ENCODE peak calls at places on chromosomes 3 and 15, in nine cellular contexts. One of them, this sample, is unnamed.
A peak's percentile ranks its signal among the peaks of the same experiment; 100 is the strongest.

GRCh38 chr3:171005648-171006047 is 20.9 kb downstream of the SLC2A2 start:
- DNase-seq in endodermal cell: no peak
- DNase-seq in CD4-positive, alpha-beta memory T cell: no peak
- DNase-seq in aorta: no peak
- DNase-seq in heart left ventricle: no peak
- DNase-seq in hepatocyte: no peak
- DNase-seq in colonic mucosa: no peak
- DNase-seq in psoas muscle: no peak
- DNase-seq in PC-3: no peak
- DNase-seq in this sample: no peak

GRCh38 chr15:57861039-57861638 is 154.6 kb downstream of the POLR2M start:
- DNase-seq in endodermal cell: no peak
- DNase-seq in CD4-positive, alpha-beta memory T cell: peak; percentile 56
- DNase-seq in aorta: no peak
- DNase-seq in heart left ventricle: no peak
- DNase-seq in hepatocyte: peak; percentile 73
- DNase-seq in colonic mucosa: peak; percentile 46
- DNase-seq in psoas muscle: no peak
- DNase-seq in PC-3: peak; percentile 60
- DNase-seq in this sample: no peak

GRCh38 chr3:108296239-108296638 is at the start of gene HHLA2:
- DNase-seq in endodermal cell: no peak
- DNase-seq in CD4-positive, alpha-beta memory T cell: no peak
- DNase-seq in aorta: no peak
- DNase-seq in heart left ventricle: no peak
- DNase-seq in hepatocyte: peak; percentile 76
- DNase-seq in colonic mucosa: peak; percentile 56
- DNase-seq in psoas muscle: no peak
- DNase-seq in PC-3: peak; percentile 54
- DNase-seq in this sample: no peak

GRCh38 chr3:146326875-146327543 is 76.1 kb upstream of the PLSCR4 start:
- DNase-seq in endodermal cell: no peak
- DNase-seq in CD4-positive, alpha-beta memory T cell: no peak
- DNase-seq in aorta: no peak
- DNase-seq in heart left ventricle: no peak
- DNase-seq in hepatocyte: peak; percentile 56
- DNase-seq in colonic mucosa: peak; percentile 45
- DNase-seq in psoas muscle: no peak
- DNase-seq in PC-3: peak; percentile 84
- DNase-seq in this sample: peak; percentile 72

GRCh38 chr3:54822206-54822605 is 105.7 kb downstream of the LRTM1 start:
- DNase-seq in endodermal cell: no peak
- DNase-seq in CD4-positive, alpha-beta memory T cell: no peak
- DNase-seq in aorta: no peak
- DNase-seq in heart left ventricle: no peak
- DNase-seq in hepatocyte: peak; percentile 35
- DNase-seq in colonic mucosa: peak; percentile 27
- DNase-seq in psoas muscle: no peak
- DNase-seq in PC-3: peak; percentile 18
- DNase-seq in this sample: no peak

GRCh38 chr3:20999661-21000060 is 751.3 kb downstream of the ZNF385D start:
- DNase-seq in endodermal cell: no peak
- DNase-seq in CD4-positive, alpha-beta memory T cell: no peak
- DNase-seq in aorta: no peak
- DNase-seq in heart left ventricle: no peak
- DNase-seq in hepatocyte: no peak
- DNase-seq in colonic mucosa: no peak
- DNase-seq in psoas muscle: no peak
- DNase-seq in PC-3: peak; percentile 6
- DNase-seq in this sample: no peak

GRCh38 chr3:16382852-16383251 is 117.8 kb downstream of the OXNAD1 start:
- DNase-seq in endodermal cell: no peak
- DNase-seq in CD4-positive, alpha-beta memory T cell: no peak
- DNase-seq in aorta: no peak
- DNase-seq in heart left ventricle: no peak
- DNase-seq in hepatocyte: no peak
- DNase-seq in colonic mucosa: no peak
- DNase-seq in psoas muscle: no peak
- DNase-seq in PC-3: no peak
- DNase-seq in this sample: no peak

GRCh38 chr3:105762749-105763673 is 105.8 kb downstream of the CBLB start:
- DNase-seq in endodermal cell: no peak
- DNase-seq in CD4-positive, alpha-beta memory T cell: no peak
- DNase-seq in aorta: no peak
- DNase-seq in heart left ventricle: no peak
- DNase-seq in hepatocyte: peak; percentile 11
- DNase-seq in colonic mucosa: no peak
- DNase-seq in psoas muscle: no peak
- DNase-seq in PC-3: no peak
- DNase-seq in this sample: no peak

GRCh38 chr15:70190296-70190695 is 92.6 kb upstream of the TLE3 start:
- DNase-seq in endodermal cell: peak; percentile 17
- DNase-seq in CD4-positive, alpha-beta memory T cell: no peak
- DNase-seq in aorta: no peak
- DNase-seq in heart left ventricle: no peak
- DNase-seq in hepatocyte: no peak
- DNase-seq in colonic mucosa: no peak
- DNase-seq in psoas muscle: no peak
- DNase-seq in PC-3: no peak
- DNase-seq in this sample: no peak

GRCh38 chr15:31399544-31400171 is 73.0 kb downstream of the KLF13 start:
- DNase-seq in endodermal cell: no peak
- DNase-seq in CD4-positive, alpha-beta memory T cell: no peak
- DNase-seq in aorta: peak; percentile 41
- DNase-seq in heart left ventricle: no peak
- DNase-seq in hepatocyte: no peak
- DNase-seq in colonic mucosa: peak; percentile 53
- DNase-seq in psoas muscle: no peak
- DNase-seq in PC-3: no peak
- DNase-seq in this sample: peak; percentile 53

GRCh38 chr15:31402511-31403056 is 75.9 kb downstream of the KLF13 start:
- DNase-seq in endodermal cell: peak; percentile 52
- DNase-seq in CD4-positive, alpha-beta memory T cell: no peak
- DNase-seq in aorta: peak; percentile 83
- DNase-seq in heart left ventricle: peak; percentile 67
- DNase-seq in hepatocyte: peak; percentile 35
- DNase-seq in colonic mucosa: no peak
- DNase-seq in psoas muscle: no peak
- DNase-seq in PC-3: no peak
- DNase-seq in this sample: peak; percentile 94

GRCh38 chr15:31402003-31402402 is 75.4 kb downstream of the KLF13 start:
- DNase-seq in endodermal cell: no peak
- DNase-seq in CD4-positive, alpha-beta memory T cell: no peak
- DNase-seq in aorta: peak; percentile 45
- DNase-seq in heart left ventricle: no peak
- DNase-seq in hepatocyte: no peak
- DNase-seq in colonic mucosa: no peak
- DNase-seq in psoas muscle: no peak
- DNase-seq in PC-3: no peak
- DNase-seq in this sample: no peak

GRCh38 chr15:31400222-31400927 is 73.7 kb downstream of the KLF13 start:
- DNase-seq in endodermal cell: no peak
- DNase-seq in CD4-positive, alpha-beta memory T cell: no peak
- DNase-seq in aorta: peak; percentile 27
- DNase-seq in heart left ventricle: no peak
- DNase-seq in hepatocyte: no peak
- DNase-seq in colonic mucosa: peak; percentile 17
- DNase-seq in psoas muscle: no peak
- DNase-seq in PC-3: no peak
- DNase-seq in this sample: no peak

DNA sequence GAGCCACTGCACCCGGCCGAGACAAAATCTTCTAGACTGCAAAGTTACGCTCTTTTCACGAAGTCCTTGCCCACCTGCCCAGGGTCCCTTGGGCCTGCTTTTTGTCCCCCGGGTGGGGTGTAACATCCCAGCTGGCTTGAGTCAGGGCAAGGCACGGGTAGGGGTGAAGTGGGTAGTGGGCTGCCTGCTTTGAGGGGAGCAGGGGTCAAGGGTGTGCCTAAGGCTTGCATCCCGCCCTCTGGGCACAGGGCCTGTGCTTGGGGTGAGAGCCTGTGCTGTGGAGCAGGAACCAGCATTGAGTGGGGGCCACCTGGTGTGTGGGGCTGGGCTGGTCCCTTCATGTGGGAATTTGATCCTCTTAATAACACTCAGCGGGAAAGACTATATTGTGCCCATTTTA is 74.6 kb downstream of the KLF13 start:
- DNase-seq in endodermal cell: no peak
- DNase-seq in CD4-positive, alpha-beta memory T cell: no peak
- DNase-seq in aorta: peak; percentile 29
- DNase-seq in heart left ventricle: no peak
- DNase-seq in hepatocyte: no peak
- DNase-seq in colonic mucosa: no peak
- DNase-seq in psoas muscle: no peak
- DNase-seq in PC-3: no peak
- DNase-seq in this sample: peak; percentile 55
- H3K27ac ChIP-seq in endodermal cell: no peak overlapping the region
- H3K27ac ChIP-seq in CD4-positive, alpha-beta memory T cell: no peak overlapping the region
- H3K27ac ChIP-seq in aorta: no peak overlapping the region
- H3K27ac ChIP-seq in heart left ventricle: no peak overlapping the region
- H3K27ac ChIP-seq in hepatocyte: no peak overlapping the region
- H3K27ac ChIP-seq in colonic mucosa: no peak overlapping the region
- H3K27ac ChIP-seq in psoas muscle: no peak overlapping the region
- H3K27ac ChIP-seq in PC-3: no peak overlapping the region
- H3K27ac ChIP-seq in this sample: no peak overlapping the region

GRCh38 chr15:96948981-96949380 is 618.5 kb downstream of the NR2F2 start:
- DNase-seq in endodermal cell: no peak
- DNase-seq in CD4-positive, alpha-beta memory T cell: no peak
- DNase-seq in aorta: no peak
- DNase-seq in heart left ventricle: no peak
- DNase-seq in hepatocyte: no peak
- DNase-seq in colonic mucosa: no peak
- DNase-seq in psoas muscle: no peak
- DNase-seq in PC-3: no peak
- DNase-seq in this sample: no peak

GRCh38 chr15:96947296-96947695 is 616.8 kb downstream of the NR2F2 start:
- DNase-seq in endodermal cell: peak; percentile 55
- DNase-seq in CD4-positive, alpha-beta memory T cell: no peak
- DNase-seq in aorta: no peak
- DNase-seq in heart left ventricle: no peak
- DNase-seq in hepatocyte: no peak
- DNase-seq in colonic mucosa: no peak
- DNase-seq in psoas muscle: no peak
- DNase-seq in PC-3: no peak
- DNase-seq in this sample: no peak

DNA sequence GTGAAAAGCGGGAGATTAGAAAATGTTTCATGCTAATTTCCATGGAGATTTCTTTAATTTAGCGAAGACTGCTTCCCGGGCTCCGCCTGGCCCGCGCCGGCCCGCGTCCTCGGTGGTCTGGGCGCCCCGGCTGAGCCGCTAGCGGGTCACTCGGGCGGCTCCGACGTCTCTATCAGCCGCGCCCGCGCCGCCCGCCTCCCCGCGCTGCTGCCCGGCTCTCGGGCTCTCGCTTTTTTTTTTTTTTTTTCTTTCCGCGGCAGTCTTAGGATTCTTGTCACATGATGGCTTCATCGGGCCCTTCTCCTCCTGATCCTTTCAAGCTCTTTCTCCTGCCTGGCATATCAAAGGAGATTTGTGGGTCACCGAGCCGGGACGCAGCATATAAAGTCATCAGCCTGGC is 617.3 kb downstream of the NR2F2 start:
- DNase-seq in endodermal cell: peak; percentile 74
- DNase-seq in CD4-positive, alpha-beta memory T cell: no peak
- DNase-seq in aorta: no peak
- DNase-seq in heart left ventricle: no peak
- DNase-seq in hepatocyte: peak; percentile 44
- DNase-seq in colonic mucosa: no peak
- DNase-seq in psoas muscle: no peak
- DNase-seq in PC-3: no peak
- DNase-seq in this sample: no peak
- H3K27me3 ChIP-seq in endodermal cell: peaks cover 36% of the 10 kb centered on the region
- H3K27me3 ChIP-seq in CD4-positive, alpha-beta memory T cell: no peaks in the 10 kb centered on the region
- H3K27me3 ChIP-seq in aorta: no peaks in the 10 kb centered on the region
- H3K27me3 ChIP-seq in heart left ventricle: peaks cover 3% of the 10 kb centered on the region
- H3K27me3 ChIP-seq in hepatocyte: peaks cover 60% of the 10 kb centered on the region
- H3K27me3 ChIP-seq in colonic mucosa: no peaks in the 10 kb centered on the region
- H3K27me3 ChIP-seq in psoas muscle: peaks cover 13% of the 10 kb centered on the region
- H3K27me3 ChIP-seq in PC-3: peaks cover 81% of the 10 kb centered on the region
- H3K27me3 ChIP-seq in this sample: no peaks in the 10 kb centered on the region

GRCh38 chr3:138862924-138863775 is 28.4 kb upstream of the PIK3CB start:
- DNase-seq in endodermal cell: peak; percentile 87
- DNase-seq in CD4-positive, alpha-beta memory T cell: no peak
- DNase-seq in aorta: no peak
- DNase-seq in heart left ventricle: peak; percentile 43
- DNase-seq in hepatocyte: peak; percentile 85
- DNase-seq in colonic mucosa: peak; percentile 82
- DNase-seq in psoas muscle: no peak
- DNase-seq in PC-3: peak; percentile 88
- DNase-seq in this sample: peak; percentile 57

GRCh38 chr3:138861755-138862333 is 27.1 kb upstream of the PIK3CB start:
- DNase-seq in endodermal cell: peak; percentile 93
- DNase-seq in CD4-positive, alpha-beta memory T cell: no peak
- DNase-seq in aorta: no peak
- DNase-seq in heart left ventricle: no peak
- DNase-seq in hepatocyte: peak; percentile 8
- DNase-seq in colonic mucosa: no peak
- DNase-seq in psoas muscle: no peak
- DNase-seq in PC-3: no peak
- DNase-seq in this sample: no peak

GRCh38 chr3:138867996-138868395 is 33.3 kb upstream of the PIK3CB start:
- DNase-seq in endodermal cell: no peak
- DNase-seq in CD4-positive, alpha-beta memory T cell: no peak
- DNase-seq in aorta: no peak
- DNase-seq in heart left ventricle: no peak
- DNase-seq in hepatocyte: no peak
- DNase-seq in colonic mucosa: no peak
- DNase-seq in psoas muscle: no peak
- DNase-seq in PC-3: no peak
- DNase-seq in this sample: no peak

GRCh38 chr3:138863776-138864113 is 29.0 kb upstream of the PIK3CB start:
- DNase-seq in endodermal cell: no peak
- DNase-seq in CD4-positive, alpha-beta memory T cell: no peak
- DNase-seq in aorta: no peak
- DNase-seq in heart left ventricle: no peak
- DNase-seq in hepatocyte: no peak
- DNase-seq in colonic mucosa: no peak
- DNase-seq in psoas muscle: no peak
- DNase-seq in PC-3: no peak
- DNase-seq in this sample: no peak

GRCh38 chr3:138862531-138862923 is 27.8 kb upstream of the PIK3CB start:
- DNase-seq in endodermal cell: peak; percentile 80
- DNase-seq in CD4-positive, alpha-beta memory T cell: no peak
- DNase-seq in aorta: no peak
- DNase-seq in heart left ventricle: no peak
- DNase-seq in hepatocyte: peak; percentile 37
- DNase-seq in colonic mucosa: peak; percentile 54
- DNase-seq in psoas muscle: no peak
- DNase-seq in PC-3: no peak
- DNase-seq in this sample: no peak
- H3K4me3 ChIP-seq in endodermal cell: peak overlapping the region; percentile 67
- H3K4me3 ChIP-seq in CD4-positive, alpha-beta memory T cell: no peak overlapping the region
- H3K4me3 ChIP-seq in aorta: no peak overlapping the region
- H3K4me3 ChIP-seq in heart left ventricle: peak overlapping the region; percentile 9
- H3K4me3 ChIP-seq in hepatocyte: no peak overlapping the region
- H3K4me3 ChIP-seq in colonic mucosa: no peak overlapping the region
- H3K4me3 ChIP-seq in psoas muscle: peak overlapping the region; percentile 5
- H3K4me3 ChIP-seq in PC-3: peak overlapping the region; percentile 14
- H3K4me3 ChIP-seq in this sample: no peak overlapping the region

DNA sequence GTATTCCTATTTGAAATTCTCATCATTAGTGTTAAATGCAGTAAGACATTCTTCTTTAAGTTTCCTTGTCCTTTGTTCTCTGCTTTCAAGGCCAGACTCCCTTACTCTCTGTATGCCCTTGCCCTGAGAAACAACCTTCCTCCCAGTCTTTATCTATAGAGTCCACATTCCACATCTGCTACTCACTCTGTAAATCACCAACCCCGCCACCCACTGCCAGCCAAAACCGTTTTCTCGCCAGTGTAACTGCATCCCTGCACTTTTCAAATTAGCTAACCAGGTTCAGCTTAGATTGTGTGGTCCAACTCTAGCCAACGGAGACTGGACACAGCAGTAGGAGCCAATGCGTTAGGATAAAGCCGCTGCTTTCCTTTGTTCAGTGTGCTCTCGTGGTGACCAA is 402.4 kb upstream of the PDZRN3 start:
- DNase-seq in endodermal cell: no peak
- DNase-seq in CD4-positive, alpha-beta memory T cell: no peak
- DNase-seq in aorta: no peak
- DNase-seq in heart left ventricle: no peak
- DNase-seq in hepatocyte: peak; percentile 55
- DNase-seq in colonic mucosa: no peak
- DNase-seq in psoas muscle: no peak
- DNase-seq in PC-3: no peak
- DNase-seq in this sample: no peak
- H3K27ac ChIP-seq in endodermal cell: no peak overlapping the region
- H3K27ac ChIP-seq in CD4-positive, alpha-beta memory T cell: no peak overlapping the region
- H3K27ac ChIP-seq in aorta: no peak overlapping the region
- H3K27ac ChIP-seq in heart left ventricle: no peak overlapping the region
- H3K27ac ChIP-seq in hepatocyte: no peak overlapping the region
- H3K27ac ChIP-seq in colonic mucosa: no peak overlapping the region
- H3K27ac ChIP-seq in psoas muscle: no peak overlapping the region
- H3K27ac ChIP-seq in PC-3: no peak overlapping the region
- H3K27ac ChIP-seq in this sample: no peak overlapping the region